ENCODE peak calls at places on chromosomes 1 and 21, in four cellular contexts. L is heart right ventricle, X is breast epithelium, W is RPMI7951. S is an unnamed sample.

GRCh38 chr1:66283583-66284041 is 250.3 kb upstream of the SGIP1 start:
- DNase-seq in L (no peak), X (no peak), W (peak), S (peak)

GRCh38 chr1:161499099-161500078 is 5.9 kb upstream of the FCGR2A start:
- DNase-seq in L (no peak), X (no peak), W (no peak), S (no peak)

GRCh38 chr1:110433803-110434202 is 17.1 kb upstream of the PROK1 start:
- DNase-seq in L (peak), X (no peak), W (peak), S (peak)

GRCh38 chr1:66237722-66238479 is 296.1 kb upstream of the SGIP1 start:
- DNase-seq in L (no peak), X (no peak), W (no peak), S (peak)

GRCh38 chr1:10001016-10001665 is 4.1 kb downstream of the RBP7 start:
- DNase-seq in L (no peak), X (no peak), W (peak), S (no peak)

GRCh38 chr21:25898671-25899070 is 163.9 kb downstream of the GABPA start:
- DNase-seq in L (no peak), X (no peak), W (no peak), S (peak)

GRCh38 chr1:210098376-210098775 is 134.2 kb upstream of the SERTAD4 start:
- DNase-seq in L (no peak), X (no peak), W (peak), S (peak)

GRCh38 chr1:221192055-221192454 is 312.8 kb downstream of the HLX start:
- DNase-seq in L (no peak), X (no peak), W (no peak), S (no peak)

GRCh38 chr1:185317886-185318310 is 855 bp upstream of the IVNS1ABP start:
- DNase-seq in L (peak), X (peak), W (peak), S (peak)

GRCh38 chr1:94299627-94300552 is 62.5 kb upstream of the ARHGAP29 start:
- DNase-seq in L (peak), X (peak), W (peak), S (peak)

GRCh38 chr21:35833991-35834390 is 226.3 kb downstream of the SETD4 start:
- DNase-seq in L (no peak), X (no peak), W (no peak), S (no peak)

GRCh38 chr1:245812278-245812677 is 657.5 kb downstream of the KIF26B start:
- DNase-seq in L (no peak), X (no peak), W (no peak), S (no peak)

GRCh38 chr21:40717008-40717407 is 129.9 kb downstream of the DSCAM start:
- DNase-seq in L (no peak), X (no peak), W (no peak), S (no peak)

GRCh38 chr1:182507685-182508084 is 57.7 kb downstream of the RGSL1 start:
- DNase-seq in L (no peak), X (no peak), W (peak), S (no peak)

GRCh38 chr21:44353200-44353970 is at the start of gene TRPM2:
- DNase-seq in L (peak), X (no peak), W (no peak), S (peak)

GRCh38 chr21:35280221-35280620 is 231.1 kb upstream of the RUNX1 start:
- DNase-seq in L (no peak), X (no peak), W (no peak), S (no peak)

GRCh38 chr1:207672525-207673130 is 27.7 kb downstream of the CR1L start:
- DNase-seq in L (no peak), X (no peak), W (peak), S (peak)

GRCh38 chr1:199515261-199515660 is 512.2 kb upstream of the NR5A2 start:
- DNase-seq in L (no peak), X (no peak), W (no peak), S (no peak)

GRCh38 chr1:147892731-147893214 is 9.8 kb upstream of the GJA8 start:
- DNase-seq in L (no peak), X (no peak), W (peak), S (peak)

GRCh38 chr1:211606914-211607751 is 28.2 kb upstream of the SLC30A1 start:
- DNase-seq in L (no peak), X (no peak), W (peak), S (no peak)

GRCh38 chr1:8844421-8845063 is 27.1 kb upstream of the RERE start:
- DNase-seq in L (no peak), X (no peak), W (peak), S (no peak)

GRCh38 chr1:26156285-26157038 is 2.4 kb upstream of the FAM110D start:
- DNase-seq in L (peak), X (no peak), W (peak), S (no peak)